ENCODE peak calls at places on chromosomes 11 and 22, in six cellular contexts. One of them, this sample, is unnamed.

GRCh38 chr11:44634401-44635281 is 69.2 kb downstream of the CD82 start:
- DNase-seq in SK-N-SH: peak; percentile 90
- DNase-seq in stomach: peak; percentile 35
- DNase-seq in left ventricle myocardium inferior: peak; percentile 74
- DNase-seq in H9: peak; percentile 85
- DNase-seq in body of pancreas: peak; percentile 73
- DNase-seq in this sample: peak; percentile 72

GRCh38 chr11:46242462-46242960 is 35.0 kb upstream of the CREB3L1 start:
- DNase-seq in SK-N-SH: no peak
- DNase-seq in stomach: no peak
- DNase-seq in left ventricle myocardium inferior: no peak
- DNase-seq in H9: no peak
- DNase-seq in body of pancreas: no peak
- DNase-seq in this sample: no peak

GRCh38 chr11:34356918-34357645 is 728 bp downstream of the ABTB2 start:
- DNase-seq in SK-N-SH: peak; percentile 75
- DNase-seq in stomach: peak; percentile 63
- DNase-seq in left ventricle myocardium inferior: peak; percentile 56
- DNase-seq in H9: peak; percentile 61
- DNase-seq in body of pancreas: peak; percentile 59
- DNase-seq in this sample: peak; percentile 40

GRCh38 chr11:132161538-132161937 is 791.1 kb downstream of the NTM start:
- DNase-seq in SK-N-SH: no peak
- DNase-seq in stomach: no peak
- DNase-seq in left ventricle myocardium inferior: no peak
- DNase-seq in H9: no peak
- DNase-seq in body of pancreas: no peak
- DNase-seq in this sample: no peak

GRCh38 chr11:130725417-130726233 is 190.7 kb downstream of the SNX19 start:
- DNase-seq in SK-N-SH: no peak
- DNase-seq in stomach: no peak
- DNase-seq in left ventricle myocardium inferior: no peak
- DNase-seq in H9: no peak
- DNase-seq in body of pancreas: no peak
- DNase-seq in this sample: no peak

GRCh38 chr11:36371161-36371560 is 75.1 kb downstream of the PRR5L start:
- DNase-seq in SK-N-SH: no peak
- DNase-seq in stomach: no peak
- DNase-seq in left ventricle myocardium inferior: no peak
- DNase-seq in H9: no peak
- DNase-seq in body of pancreas: no peak
- DNase-seq in this sample: no peak

GRCh38 chr22:23684561-23685031 is 6.2 kb upstream of the RGL4 start:
- DNase-seq in SK-N-SH: no peak
- DNase-seq in stomach: peak; percentile 17
- DNase-seq in left ventricle myocardium inferior: no peak
- DNase-seq in H9: no peak
- DNase-seq in body of pancreas: no peak
- DNase-seq in this sample: no peak

GRCh38 chr11:47348859-47349258 is 3.6 kb downstream of the MYBPC3 start:
- DNase-seq in SK-N-SH: peak; percentile 65
- DNase-seq in stomach: no peak
- DNase-seq in left ventricle myocardium inferior: no peak
- DNase-seq in H9: no peak
- DNase-seq in body of pancreas: no peak
- DNase-seq in this sample: no peak

GRCh38 chr11:66889974-66890373 is 33.1 kb downstream of the LRFN4 start:
- DNase-seq in SK-N-SH: no peak
- DNase-seq in stomach: no peak
- DNase-seq in left ventricle myocardium inferior: no peak
- DNase-seq in H9: no peak
- DNase-seq in body of pancreas: no peak
- DNase-seq in this sample: no peak

GRCh38 chr11:66987158-66987620 is 12.1 kb downstream of the C11orf86 start:
- DNase-seq in SK-N-SH: peak; percentile 48
- DNase-seq in stomach: no peak
- DNase-seq in left ventricle myocardium inferior: peak; percentile 19
- DNase-seq in H9: peak; percentile 78
- DNase-seq in body of pancreas: no peak
- DNase-seq in this sample: no peak

GRCh38 chr22:41447435-41448188 is 1.0 kb upstream of the TOB2 start:
- DNase-seq in SK-N-SH: peak; percentile 50
- DNase-seq in stomach: peak; percentile 74
- DNase-seq in left ventricle myocardium inferior: peak; percentile 67
- DNase-seq in H9: peak; percentile 74
- DNase-seq in body of pancreas: peak; percentile 68
- DNase-seq in this sample: peak; percentile 82

GRCh38 chr11:6402061-6402470 is 11.8 kb downstream of the SMPD1 start:
- DNase-seq in SK-N-SH: no peak
- DNase-seq in stomach: no peak
- DNase-seq in left ventricle myocardium inferior: no peak
- DNase-seq in H9: no peak
- DNase-seq in body of pancreas: no peak
- DNase-seq in this sample: no peak

GRCh38 chr22:31897842-31898241 is 46.5 kb upstream of the YWHAH start:
- DNase-seq in SK-N-SH: no peak
- DNase-seq in stomach: no peak
- DNase-seq in left ventricle myocardium inferior: no peak
- DNase-seq in H9: no peak
- DNase-seq in body of pancreas: no peak
- DNase-seq in this sample: no peak

GRCh38 chr22:47616396-47617020 is 854.1 kb downstream of the TBC1D22A start:
- DNase-seq in SK-N-SH: no peak
- DNase-seq in stomach: peak; percentile 14
- DNase-seq in left ventricle myocardium inferior: no peak
- DNase-seq in H9: peak; percentile 14
- DNase-seq in body of pancreas: no peak
- DNase-seq in this sample: no peak

GRCh38 chr22:47619631-47620030 is 857.2 kb downstream of the TBC1D22A start:
- DNase-seq in SK-N-SH: no peak
- DNase-seq in stomach: peak; percentile 14
- DNase-seq in left ventricle myocardium inferior: no peak
- DNase-seq in H9: no peak
- DNase-seq in body of pancreas: no peak
- DNase-seq in this sample: no peak

GRCh38 chr22:47617186-47617585 is 854.7 kb downstream of the TBC1D22A start:
- DNase-seq in SK-N-SH: no peak
- DNase-seq in stomach: no peak
- DNase-seq in left ventricle myocardium inferior: no peak
- DNase-seq in H9: no peak
- DNase-seq in body of pancreas: no peak
- DNase-seq in this sample: no peak

GRCh38 chr22:47618611-47619010 is 856.2 kb downstream of the TBC1D22A start:
- DNase-seq in SK-N-SH: no peak
- DNase-seq in stomach: no peak
- DNase-seq in left ventricle myocardium inferior: no peak
- DNase-seq in H9: no peak
- DNase-seq in body of pancreas: no peak
- DNase-seq in this sample: no peak

DNA sequence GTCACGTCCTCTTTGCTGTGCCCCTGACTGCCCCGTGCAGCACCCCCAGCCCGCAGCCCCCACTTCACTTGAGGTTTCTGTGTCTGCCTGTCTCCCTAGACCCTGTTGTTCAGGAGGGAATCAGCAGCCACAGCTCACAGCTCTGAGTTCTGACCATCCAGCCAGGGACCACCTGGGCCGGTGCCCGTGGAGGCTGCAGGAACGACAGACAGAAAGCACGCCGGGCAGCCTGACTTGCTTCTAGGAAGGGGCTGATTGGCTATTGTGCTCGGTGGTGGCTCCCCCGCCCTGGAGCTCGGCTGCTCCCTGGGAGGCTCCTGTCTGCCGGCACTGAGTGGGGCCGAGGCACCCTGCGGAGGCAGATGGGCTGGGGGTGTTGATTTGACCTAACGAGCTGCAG is 855.7 kb downstream of the TBC1D22A start:
- DNase-seq in SK-N-SH: no peak
- DNase-seq in stomach: peak; percentile 21
- DNase-seq in left ventricle myocardium inferior: no peak
- DNase-seq in H9: no peak
- DNase-seq in body of pancreas: no peak
- DNase-seq in this sample: no peak
- H3K9me3 ChIP-seq in SK-N-SH: no peaks in the 10 kb centered on the region
- H3K9me3 ChIP-seq in stomach: no peaks in the 10 kb centered on the region
- H3K9me3 ChIP-seq in left ventricle myocardium inferior: no peaks in the 10 kb centered on the region
- H3K9me3 ChIP-seq in H9: no peaks in the 10 kb centered on the region
- H3K9me3 ChIP-seq in body of pancreas: no peaks in the 10 kb centered on the region
- H3K9me3 ChIP-seq in this sample: no peaks in the 10 kb centered on the region

GRCh38 chr11:128802358-128802981 is 64.6 kb downstream of the KCNJ1 start:
- DNase-seq in SK-N-SH: peak; percentile 65
- DNase-seq in stomach: peak; percentile 31
- DNase-seq in left ventricle myocardium inferior: no peak
- DNase-seq in H9: peak; percentile 68
- DNase-seq in body of pancreas: peak; percentile 28
- DNase-seq in this sample: no peak
- TF ChIP-seq CTCF in SK-N-SH: peak; percentile 63
- TF ChIP-seq CTCF in stomach: no peak
- TF ChIP-seq CTCF in left ventricle myocardium inferior: peak; percentile 59
- TF ChIP-seq CTCF in H9: peak; percentile 81
- TF ChIP-seq CTCF in body of pancreas: peak; percentile 55
- TF ChIP-seq CTCF in this sample: peak; percentile 46

GRCh38 chr22:37483594-37484114 is 2.5 kb downstream of the MFNG start:
- DNase-seq in SK-N-SH: no peak
- DNase-seq in stomach: no peak
- DNase-seq in left ventricle myocardium inferior: no peak
- DNase-seq in H9: no peak
- DNase-seq in body of pancreas: no peak
- DNase-seq in this sample: no peak
- H3K27ac ChIP-seq in SK-N-SH: no peak overlapping the region
- H3K27ac ChIP-seq in stomach: peak overlapping the region; percentile 83
- H3K27ac ChIP-seq in left ventricle myocardium inferior: peak overlapping the region; percentile 88
- H3K27ac ChIP-seq in H9: no peak overlapping the region
- H3K27ac ChIP-seq in body of pancreas: no peak overlapping the region
- H3K27ac ChIP-seq in this sample: peak overlapping the region; percentile 91

GRCh38 chr22:11628651-11629511 is 3899.1 kb upstream of the OR11H1 start:
- DNase-seq in SK-N-SH: no peak
- DNase-seq in stomach: no peak
- DNase-seq in left ventricle myocardium inferior: no peak
- DNase-seq in H9: no peak
- DNase-seq in body of pancreas: no peak
- DNase-seq in this sample: no peak
- H3K9me3 ChIP-seq in SK-N-SH: peaks cover 11% of the 10 kb centered on the region
- H3K9me3 ChIP-seq in stomach: peaks cover 68% of the 10 kb centered on the region
- H3K9me3 ChIP-seq in left ventricle myocardium inferior: peaks cover 67% of the 10 kb centered on the region
- H3K9me3 ChIP-seq in H9: peaks cover 69% of the 10 kb centered on the region
- H3K9me3 ChIP-seq in body of pancreas: peaks cover 38% of the 10 kb centered on the region
- H3K9me3 ChIP-seq in this sample: peaks cover 2% of the 10 kb centered on the region

DNA sequence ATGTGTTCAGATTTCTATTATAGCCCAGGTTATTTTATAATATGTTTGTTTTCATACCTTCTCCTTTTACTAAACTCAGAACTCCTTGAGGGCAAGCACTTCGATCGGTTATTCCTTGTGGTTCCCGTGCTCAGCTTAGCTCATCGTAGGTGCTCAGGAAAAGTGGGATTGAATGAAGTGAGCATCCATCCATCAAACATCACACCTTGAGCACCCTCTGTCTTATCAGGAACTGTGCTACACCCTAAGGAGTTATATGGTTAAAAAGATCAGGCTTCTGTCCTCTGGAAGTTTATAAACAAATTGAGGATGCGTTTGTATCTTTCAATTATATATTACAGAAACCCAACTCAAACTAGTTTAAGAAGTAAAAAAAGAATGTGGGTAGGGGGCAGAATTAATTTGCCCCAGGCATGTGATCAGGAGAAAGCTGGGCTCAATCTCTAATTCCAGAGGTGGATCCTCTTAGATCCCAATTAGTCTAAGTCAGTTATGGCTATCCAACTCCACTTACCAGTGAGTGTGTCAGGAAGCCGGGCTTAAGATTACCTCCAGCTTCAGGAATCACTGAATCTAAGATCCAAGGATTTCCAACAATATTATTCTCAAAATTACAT is 59.9 kb upstream of the RRAS2 start:
- DNase-seq in SK-N-SH: peak; percentile 34
- DNase-seq in stomach: no peak
- DNase-seq in left ventricle myocardium inferior: no peak
- DNase-seq in H9: peak; percentile 66
- DNase-seq in body of pancreas: no peak
- DNase-seq in this sample: no peak
- TF ChIP-seq CTCF in SK-N-SH: peak; percentile 50
- TF ChIP-seq CTCF in stomach: no peak
- TF ChIP-seq CTCF in left ventricle myocardium inferior: peak; percentile 28
- TF ChIP-seq CTCF in H9: peak; percentile 82
- TF ChIP-seq CTCF in body of pancreas: no peak
- TF ChIP-seq CTCF in this sample: no peak

GRCh38 chr11:21565283-21565682 is 627.6 kb upstream of the ANO5 start:
- DNase-seq in SK-N-SH: no peak
- DNase-seq in stomach: no peak
- DNase-seq in left ventricle myocardium inferior: no peak
- DNase-seq in H9: no peak
- DNase-seq in body of pancreas: no peak
- DNase-seq in this sample: no peak

GRCh38 chr11:21564813-21565212 is 628.1 kb upstream of the ANO5 start:
- DNase-seq in SK-N-SH: no peak
- DNase-seq in stomach: no peak
- DNase-seq in left ventricle myocardium inferior: no peak
- DNase-seq in H9: no peak
- DNase-seq in body of pancreas: no peak
- DNase-seq in this sample: no peak

GRCh38 chr11:21567628-21568290 is 625.1 kb upstream of the ANO5 start:
- DNase-seq in SK-N-SH: no peak
- DNase-seq in stomach: no peak
- DNase-seq in left ventricle myocardium inferior: no peak
- DNase-seq in H9: no peak
- DNase-seq in body of pancreas: no peak
- DNase-seq in this sample: no peak

GRCh38 chr11:21564095-21564494 is 628.8 kb upstream of the ANO5 start:
- DNase-seq in SK-N-SH: no peak
- DNase-seq in stomach: no peak
- DNase-seq in left ventricle myocardium inferior: no peak
- DNase-seq in H9: no peak
- DNase-seq in body of pancreas: no peak
- DNase-seq in this sample: no peak

DNA sequence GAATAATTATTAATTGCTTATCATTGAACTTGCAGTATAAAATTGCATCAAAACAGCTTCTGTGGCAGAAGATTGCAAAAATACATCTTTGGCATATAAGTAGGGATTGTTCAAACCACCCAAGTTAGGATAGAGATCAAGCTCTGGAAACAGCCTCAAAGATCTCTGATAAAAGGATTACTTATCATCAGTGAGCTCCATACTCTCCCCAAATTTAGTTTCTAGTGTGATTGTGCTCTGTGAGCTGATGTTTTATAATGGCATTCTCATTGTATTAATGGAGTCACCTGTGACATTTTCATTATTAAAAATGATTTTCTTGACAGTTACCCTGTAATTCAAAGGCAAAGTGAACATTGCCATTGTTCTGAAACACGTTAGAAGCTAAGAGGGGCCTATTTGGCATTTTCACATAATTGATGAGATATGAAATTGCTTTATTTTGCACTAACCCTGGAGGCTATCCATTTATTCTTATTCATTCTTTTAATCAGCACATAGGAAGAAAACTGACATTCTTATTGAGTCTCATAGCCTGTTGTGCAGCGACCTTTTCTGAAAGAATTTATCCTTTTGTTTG is 626.3 kb upstream of the ANO5 start:
- DNase-seq in SK-N-SH: no peak
- DNase-seq in stomach: no peak
- DNase-seq in left ventricle myocardium inferior: no peak
- DNase-seq in H9: no peak
- DNase-seq in body of pancreas: no peak
- DNase-seq in this sample: no peak
- H3K27ac ChIP-seq in SK-N-SH: no peak overlapping the region
- H3K27ac ChIP-seq in stomach: no peak overlapping the region
- H3K27ac ChIP-seq in left ventricle myocardium inferior: no peak overlapping the region
- H3K27ac ChIP-seq in H9: no peak overlapping the region
- H3K27ac ChIP-seq in body of pancreas: no peak overlapping the region
- H3K27ac ChIP-seq in this sample: no peak overlapping the region